ENCODE peak calls at places on chromosomes 4 and X, in six cellular contexts. Y is HCT116, T is SK-N-SH, S is K562, Q is H1, K is GM12878. U is an unnamed sample.

GRCh38 chrX:148380614-148381561 is 119.5 kb upstream of the AFF2 start:
- DNase-seq in Y (no peak), T (no peak), S (no peak), Q (no peak), K (peak; percentile 55), U (no peak)

GRCh38 chrX:11953615-11954014 is 184.7 kb upstream of the FRMPD4 start:
- DNase-seq in Y (no peak), T (no peak), S (no peak), Q (no peak), K (no peak), U (no peak)

GRCh38 chr4:26583538-26583864 is 383 bp upstream of the TBC1D19 start:
- DNase-seq in Y (no peak), T (no peak), S (no peak), Q (no peak), K (no peak), U (peak; percentile 4)

GRCh38 chrX:129932792-129933321 is 26.9 kb downstream of the UTP14A start:
- DNase-seq in Y (no peak), T (no peak), S (peak; percentile 64), Q (no peak), K (no peak), U (peak; percentile 16)

GRCh38 chr4:76523593-76523992 is 88.6 kb downstream of the SHROOM3 start:
- DNase-seq in Y (no peak), T (no peak), S (no peak), Q (no peak), K (no peak), U (no peak)

GRCh38 chr4:61202100-61202637 is 2.0 kb downstream of the ADGRL3 start:
- DNase-seq in Y (no peak), T (peak; percentile 60), S (no peak), Q (no peak), K (no peak), U (no peak)

GRCh38 chr4:26362745-26363439 is 42.1 kb downstream of the RBPJ start:
- DNase-seq in Y (no peak), T (no peak), S (no peak), Q (no peak), K (no peak), U (no peak)

GRCh38 chr4:176323511-176324160 is 3.9 kb downstream of the SPCS3 start:
- DNase-seq in Y (no peak), T (no peak), S (no peak), Q (no peak), K (no peak), U (no peak)

GRCh38 chr4:38292529-38292928 is 332.3 kb downstream of the PTTG2 start:
- DNase-seq in Y (no peak), T (no peak), S (no peak), Q (no peak), K (no peak), U (no peak)

GRCh38 chrX:38939067-38939466 is 137.8 kb downstream of the MID1IP1 start:
- DNase-seq in Y (no peak), T (no peak), S (no peak), Q (no peak), K (no peak), U (no peak)

GRCh38 chrX:21932277-21932996 is 8.1 kb upstream of the SMS start:
- DNase-seq in Y (no peak), T (no peak), S (no peak), Q (no peak), K (no peak), U (no peak)

GRCh38 chr4:83504974-83505373 is 20.1 kb upstream of the ABRAXAS1 start:
- DNase-seq in Y (no peak), T (no peak), S (no peak), Q (no peak), K (no peak), U (no peak)
- TF ChIP-seq JUND in Y (no peak), T (no peak), S (no peak), Q (no peak), K (no peak), U (no peak)

DNA sequence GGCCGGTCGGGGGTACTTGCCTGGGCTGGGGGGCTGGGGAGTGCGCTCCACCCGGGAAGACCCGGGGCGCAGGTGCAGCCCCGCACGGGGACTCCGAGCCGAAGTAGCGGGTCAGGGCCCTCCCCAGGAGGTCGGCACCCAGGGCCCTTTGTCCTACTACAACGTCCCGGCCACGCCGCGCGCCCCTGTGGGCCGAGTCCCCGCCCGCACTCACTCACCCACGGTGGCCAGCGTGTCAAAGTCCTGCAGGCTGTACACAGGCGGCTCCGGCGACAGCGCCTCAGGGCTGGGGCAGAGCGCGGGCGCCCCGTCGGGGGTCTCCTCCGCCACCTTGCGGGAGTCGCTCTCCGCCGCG is 602 bp downstream of the PRKX start:
- DNase-seq in Y (no peak), T (no peak), S (no peak), Q (no peak), K (no peak), U (no peak)
- TF ChIP-seq JUND in Y (no peak), T (no peak), S (no peak), Q (no peak), K (no peak), U (no peak)

GRCh38 chr4:143586080-143586479 is 72.6 kb downstream of the SMARCA5 start:
- DNase-seq in Y (no peak), T (no peak), S (no peak), Q (no peak), K (no peak), U (no peak)

GRCh38 chr4:143587703-143588102 is 74.2 kb downstream of the SMARCA5 start:
- DNase-seq in Y (peak; percentile 18), T (no peak), S (no peak), Q (no peak), K (no peak), U (peak; percentile 53)

GRCh38 chr4:143581331-143581961 is 67.9 kb downstream of the SMARCA5 start:
- DNase-seq in Y (no peak), T (no peak), S (no peak), Q (no peak), K (no peak), U (no peak)

DNA sequence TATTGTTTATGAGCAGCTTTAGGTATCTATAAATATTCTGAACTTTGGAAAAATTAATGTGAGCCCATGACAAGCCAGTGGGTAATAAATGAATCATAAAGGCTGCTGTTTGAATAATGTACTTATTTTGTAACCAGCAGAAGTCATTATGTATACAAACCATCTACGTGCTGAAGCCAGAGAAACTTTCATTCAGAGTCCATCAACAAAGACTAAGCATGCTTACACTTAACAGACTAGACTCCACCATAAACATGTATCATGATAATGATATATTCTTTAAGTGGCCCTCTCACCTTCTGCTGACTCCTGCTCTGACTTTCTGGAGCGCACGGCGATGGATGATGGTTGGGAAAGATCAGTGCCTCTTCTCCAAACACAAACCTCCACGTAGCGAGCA is 72.0 kb downstream of the SMARCA5 start:
- DNase-seq in Y (no peak), T (no peak), S (no peak), Q (no peak), K (no peak), U (no peak)
- TF ChIP-seq JUND in Y (no peak), T (no peak), S (no peak), Q (no peak), K (no peak), U (no peak)

GRCh38 chr4:58265734-58266133 is 1155.5 kb upstream of the IGFBP7 start:
- DNase-seq in Y (no peak), T (no peak), S (no peak), Q (no peak), K (no peak), U (no peak)

DNA sequence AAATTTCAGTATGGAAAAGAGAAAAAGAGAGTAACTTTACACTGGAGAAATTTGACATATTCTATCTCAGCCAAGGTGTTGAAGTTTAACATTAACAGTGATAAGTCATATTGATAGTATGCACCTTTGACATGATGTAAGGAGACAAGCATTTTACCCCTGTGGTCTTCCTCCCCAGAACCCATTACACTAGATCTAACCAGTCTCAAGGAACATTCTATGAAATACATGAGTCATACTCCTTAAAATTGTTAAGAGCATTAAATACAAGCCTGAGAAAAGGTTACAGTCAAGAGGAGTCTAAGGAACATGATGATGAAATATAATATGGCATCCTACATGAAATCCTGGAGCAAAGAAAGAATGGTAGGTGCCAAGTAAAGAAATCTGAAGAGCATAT is 1151.3 kb upstream of the IGFBP7 start:
- DNase-seq in Y (no peak), T (no peak), S (no peak), Q (no peak), K (no peak), U (no peak)
- TF ChIP-seq JUND in Y (no peak), T (no peak), S (no peak), Q (no peak), K (no peak), U (no peak)

DNA sequence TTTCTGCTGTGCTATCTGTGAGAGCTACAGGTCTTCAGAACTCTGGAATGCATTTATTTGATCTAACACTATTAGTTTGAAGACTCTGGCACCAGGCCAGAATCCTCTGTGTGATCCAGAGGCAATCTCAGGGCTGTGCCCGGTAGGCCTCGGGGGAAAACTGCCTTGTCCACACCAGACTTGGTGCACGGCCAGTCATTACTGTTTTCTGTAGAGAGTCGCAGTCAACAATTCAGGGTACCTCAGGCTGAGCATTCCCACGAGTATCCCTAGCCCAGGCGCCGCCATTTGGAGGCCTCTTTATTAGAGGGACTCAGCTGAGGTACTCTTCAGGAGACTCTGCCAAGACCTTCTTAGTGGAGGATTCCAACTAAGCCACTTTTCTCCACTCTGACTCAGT is 332.2 kb downstream of the SLC7A11 start:
- DNase-seq in Y (no peak), T (peak; percentile 33), S (no peak), Q (no peak), K (no peak), U (no peak)
- TF ChIP-seq JUND in Y (no peak), T (no peak), S (no peak), Q (no peak), K (no peak), U (no peak)

GRCh38 chr4:55127053-55127452 is 1.7 kb upstream of the KDR start:
- DNase-seq in Y (no peak), T (no peak), S (no peak), Q (no peak), K (no peak), U (no peak)

GRCh38 chr4:55125763-55126541 is 557 bp upstream of the KDR start:
- DNase-seq in Y (no peak), T (peak; percentile 46), S (no peak), Q (no peak), K (no peak), U (no peak)

GRCh38 chr4:55124337-55125076 is 888 bp downstream of the KDR start:
- DNase-seq in Y (no peak), T (no peak), S (no peak), Q (no peak), K (no peak), U (no peak)

GRCh38 chr4:55125087-55125721 is at the start of gene KDR:
- DNase-seq in Y (no peak), T (peak; percentile 82), S (peak; percentile 15), Q (no peak), K (no peak), U (peak; percentile 23)

DNA sequence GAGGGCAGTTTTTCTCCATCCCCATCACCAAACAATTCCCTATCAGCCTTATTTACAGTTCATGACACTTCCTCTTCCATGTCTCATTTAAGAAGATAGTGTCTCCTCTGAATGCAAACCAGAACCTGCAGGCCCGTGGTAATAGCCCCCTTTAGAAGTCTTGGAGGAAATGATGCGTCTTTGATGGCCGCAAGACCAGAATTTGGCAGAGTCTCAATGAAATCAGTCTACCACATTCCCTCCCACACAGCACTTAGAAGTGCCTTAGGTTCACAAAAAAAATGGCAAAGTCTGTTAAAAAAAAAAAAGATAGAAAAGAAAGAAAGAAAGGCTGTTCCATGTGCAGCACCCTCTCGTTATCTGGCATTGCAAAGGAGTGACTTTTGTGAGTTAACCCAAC is 2.1 kb upstream of the KDR start:
- DNase-seq in Y (no peak), T (no peak), S (no peak), Q (no peak), K (no peak), U (no peak)
- TF ChIP-seq JUND in Y (no peak), T (no peak), S (no peak), Q (no peak), K (no peak), U (no peak)

U was measured in T47D.